ENCODE peak calls at places on chromosomes 13 and 19, in four cellular contexts. G is NCI-H1436 treated with DMSO at 0.1 percent for 48 hours; X is lung; E is activated gamma-delta T cell treated with anti-CD3 and anti-CD28 coated beads, Interleukin-2, amount 50 U/mL, for 16 hours. T is an unnamed sample.

GRCh38 chr19:15265849-15266248 is 33.6 kb upstream of the EPHX3 start:
- DNase-seq in G (no peak), X (peak), E (no peak), T (peak)

GRCh38 chr19:10406191-10406590 is 2.8 kb upstream of the CDC37 start:
- DNase-seq in G (no peak), X (no peak), E (no peak), T (no peak)

GRCh38 chr13:50529154-50529882 is 314.2 kb downstream of the DLEU7 start:
- DNase-seq in G (no peak), X (peak), E (no peak), T (peak)

GRCh38 chr19:54029930-54030490 is 33.7 kb downstream of the VSTM1 start:
- DNase-seq in G (no peak), X (peak), E (peak), T (peak)

GRCh38 chr13:82506805-82507404 is 1375.4 kb downstream of the SLITRK1 start:
- DNase-seq in G (no peak), X (no peak), E (no peak), T (no peak)

GRCh38 chr13:34347784-34348573 is 530.0 kb downstream of the RFC3 start:
- DNase-seq in G (no peak), X (no peak), E (no peak), T (no peak)

GRCh38 chr13:24709186-24709913 is 29.1 kb downstream of the ATP12A start:
- DNase-seq in G (no peak), X (no peak), E (peak), T (no peak)

GRCh38 chr13:96091164-96091931 is 1.4 kb downstream of the HS6ST3 start:
- DNase-seq in G (no peak), X (no peak), E (no peak), T (no peak)

GRCh38 chr13:113410472-113411201 is 42.7 kb downstream of the ADPRHL1 start:
- DNase-seq in G (no peak), X (no peak), E (no peak), T (peak)

GRCh38 chr19:51259348-51260245 is 8.7 kb downstream of the SIGLECL1 start:
- DNase-seq in G (no peak), X (no peak), E (peak), T (peak)

GRCh38 chr19:1363599-1363998 is 20.1 kb upstream of the NDUFS7 start:
- DNase-seq in G (no peak), X (no peak), E (no peak), T (no peak)

GRCh38 chr19:3615524-3616135 is 9.0 kb upstream of the TBXA2R start:
- DNase-seq in G (no peak), X (no peak), E (no peak), T (no peak)

GRCh38 chr19:7618366-7618765 is 11.0 kb downstream of the XAB2 start:
- DNase-seq in G (no peak), X (no peak), E (no peak), T (no peak)

GRCh38 chr13:32165791-32166190 is 134.2 kb downstream of the FRY start:
- DNase-seq in G (no peak), X (no peak), E (no peak), T (no peak)

GRCh38 chr13:100019780-100020356 is 38.3 kb downstream of the ZIC2 start:
- DNase-seq in G (no peak), X (no peak), E (no peak), T (no peak)

GRCh38 chr13:51739403-51740112 is 64.4 kb downstream of the DHRS12 start:
- DNase-seq in G (no peak), X (no peak), E (no peak), T (peak)

GRCh38 chr13:111575276-111575675 is 254.8 kb downstream of the TEX29 start:
- DNase-seq in G (no peak), X (no peak), E (no peak), T (no peak)

GRCh38 chr19:1624458-1624857 is 19.2 kb upstream of the UQCR11 start:
- DNase-seq in G (no peak), X (peak), E (peak), T (peak)

GRCh38 chr19:10936661-10937084 is 8.1 kb downstream of the TIMM29 start:
- DNase-seq in G (peak), X (no peak), E (no peak), T (peak)

GRCh38 chr13:100541882-100542545 is 46.6 kb downstream of the GGACT start:
- DNase-seq in G (no peak), X (no peak), E (no peak), T (no peak)

GRCh38 chr19:3607398-3608078 is 863 bp upstream of the TBXA2R start:
- DNase-seq in G (no peak), X (no peak), E (no peak), T (peak)

GRCh38 chr19:55688422-55689218 is 13.6 kb downstream of the EPN1 start:
- DNase-seq in G (no peak), X (no peak), E (no peak), T (no peak)

GRCh38 chr13:73036566-73036965 is 22.2 kb upstream of the KLF5 start:
- DNase-seq in G (no peak), X (no peak), E (no peak), T (no peak)

GRCh38 chr19:2699413-2700142 is 2.9 kb downstream of the GNG7 start:
- DNase-seq in G (no peak), X (no peak), E (no peak), T (no peak)

GRCh38 chr13:47168086-47168485 is 271.2 kb upstream of the HTR2A start:
- DNase-seq in G (no peak), X (no peak), E (no peak), T (peak)

GRCh38 chr13:85798999-85799646 is at the start of gene SLITRK6:
- DNase-seq in G (peak), X (no peak), E (no peak), T (peak)

GRCh38 chr13:107099661-107100060 is 531.7 kb upstream of the ARGLU1 start:
- DNase-seq in G (no peak), X (no peak), E (no peak), T (peak)

GRCh38 chr19:29277107-29277506 is 64.2 kb upstream of the UQCRFS1 start:
- DNase-seq in G (peak), X (no peak), E (peak), T (no peak)